ENCODE peak calls at places on chromosomes 3 and 15, in seven cellular contexts. One of them, this sample, is unnamed.

GRCh38 chr3:108312656-108313055 is 16.3 kb downstream of the HHLA2 start:
- DNase-seq in CD4-positive, CD25-positive, alpha-beta regulatory T cell: no peak
- DNase-seq in mesothelial cell of epicardium: no peak
- DNase-seq in LHCN-M2: peak; percentile 34
- DNase-seq in dorsolateral prefrontal cortex: no peak
- DNase-seq in ACHN: no peak
- DNase-seq in CD8-positive, alpha-beta memory T cell: no peak
- DNase-seq in this sample: no peak

GRCh38 chr15:70109982-70110381 is 12.3 kb upstream of the TLE3 start:
- DNase-seq in CD4-positive, CD25-positive, alpha-beta regulatory T cell: no peak
- DNase-seq in mesothelial cell of epicardium: no peak
- DNase-seq in LHCN-M2: no peak
- DNase-seq in dorsolateral prefrontal cortex: no peak
- DNase-seq in ACHN: no peak
- DNase-seq in CD8-positive, alpha-beta memory T cell: no peak
- DNase-seq in this sample: no peak

GRCh38 chr3:177579419-177579818 is 382.1 kb upstream of the TBL1XR1 start:
- DNase-seq in CD4-positive, CD25-positive, alpha-beta regulatory T cell: no peak
- DNase-seq in mesothelial cell of epicardium: no peak
- DNase-seq in LHCN-M2: no peak
- DNase-seq in dorsolateral prefrontal cortex: no peak
- DNase-seq in ACHN: no peak
- DNase-seq in CD8-positive, alpha-beta memory T cell: no peak
- DNase-seq in this sample: no peak

GRCh38 chr3:57331078-57331477 is 38.6 kb upstream of the ASB14 start:
- DNase-seq in CD4-positive, CD25-positive, alpha-beta regulatory T cell: no peak
- DNase-seq in mesothelial cell of epicardium: no peak
- DNase-seq in LHCN-M2: no peak
- DNase-seq in dorsolateral prefrontal cortex: no peak
- DNase-seq in ACHN: no peak
- DNase-seq in CD8-positive, alpha-beta memory T cell: no peak
- DNase-seq in this sample: no peak

GRCh38 chr3:194003128-194004057 is 132.6 kb upstream of the HES1 start:
- DNase-seq in CD4-positive, CD25-positive, alpha-beta regulatory T cell: peak; percentile 35
- DNase-seq in mesothelial cell of epicardium: peak; percentile 81
- DNase-seq in LHCN-M2: peak; percentile 91
- DNase-seq in dorsolateral prefrontal cortex: no peak
- DNase-seq in ACHN: peak; percentile 79
- DNase-seq in CD8-positive, alpha-beta memory T cell: no peak
- DNase-seq in this sample: peak; percentile 80

GRCh38 chr3:30664884-30665283 is 58.5 kb downstream of the TGFBR2 start:
- DNase-seq in CD4-positive, CD25-positive, alpha-beta regulatory T cell: peak; percentile 74
- DNase-seq in mesothelial cell of epicardium: no peak
- DNase-seq in LHCN-M2: no peak
- DNase-seq in dorsolateral prefrontal cortex: no peak
- DNase-seq in ACHN: no peak
- DNase-seq in CD8-positive, alpha-beta memory T cell: peak; percentile 55
- DNase-seq in this sample: no peak

GRCh38 chr15:99981839-99982658 is 248.8 kb upstream of the LYSMD4 start:
- DNase-seq in CD4-positive, CD25-positive, alpha-beta regulatory T cell: no peak
- DNase-seq in mesothelial cell of epicardium: no peak
- DNase-seq in LHCN-M2: no peak
- DNase-seq in dorsolateral prefrontal cortex: no peak
- DNase-seq in ACHN: no peak
- DNase-seq in CD8-positive, alpha-beta memory T cell: no peak
- DNase-seq in this sample: no peak

GRCh38 chr3:130963444-130963843 is 63.2 kb downstream of the ASTE1 start:
- DNase-seq in CD4-positive, CD25-positive, alpha-beta regulatory T cell: no peak
- DNase-seq in mesothelial cell of epicardium: no peak
- DNase-seq in LHCN-M2: peak; percentile 3
- DNase-seq in dorsolateral prefrontal cortex: no peak
- DNase-seq in ACHN: no peak
- DNase-seq in CD8-positive, alpha-beta memory T cell: no peak
- DNase-seq in this sample: no peak

GRCh38 chr15:58065445-58066041 is at the start of gene ALDH1A2:
- DNase-seq in CD4-positive, CD25-positive, alpha-beta regulatory T cell: no peak
- DNase-seq in mesothelial cell of epicardium: peak; percentile 40
- DNase-seq in LHCN-M2: no peak
- DNase-seq in dorsolateral prefrontal cortex: no peak
- DNase-seq in ACHN: no peak
- DNase-seq in CD8-positive, alpha-beta memory T cell: no peak
- DNase-seq in this sample: no peak

GRCh38 chr3:158775801-158776399 is 26.0 kb upstream of the MFSD1 start:
- DNase-seq in CD4-positive, CD25-positive, alpha-beta regulatory T cell: peak; percentile 34
- DNase-seq in mesothelial cell of epicardium: no peak
- DNase-seq in LHCN-M2: no peak
- DNase-seq in dorsolateral prefrontal cortex: no peak
- DNase-seq in ACHN: no peak
- DNase-seq in CD8-positive, alpha-beta memory T cell: no peak
- DNase-seq in this sample: no peak

GRCh38 chr3:132205609-132206008 is 111.6 kb upstream of the ACP3 start:
- DNase-seq in CD4-positive, CD25-positive, alpha-beta regulatory T cell: no peak
- DNase-seq in mesothelial cell of epicardium: no peak
- DNase-seq in LHCN-M2: peak; percentile 23
- DNase-seq in dorsolateral prefrontal cortex: no peak
- DNase-seq in ACHN: no peak
- DNase-seq in CD8-positive, alpha-beta memory T cell: no peak
- DNase-seq in this sample: no peak

GRCh38 chr3:192992346-192992745 is 74.7 kb upstream of the MB21D2 start:
- DNase-seq in CD4-positive, CD25-positive, alpha-beta regulatory T cell: no peak
- DNase-seq in mesothelial cell of epicardium: no peak
- DNase-seq in LHCN-M2: no peak
- DNase-seq in dorsolateral prefrontal cortex: no peak
- DNase-seq in ACHN: no peak
- DNase-seq in CD8-positive, alpha-beta memory T cell: no peak
- DNase-seq in this sample: no peak

GRCh38 chr15:43934480-43934879 is 107.7 kb downstream of the WDR76 start:
- DNase-seq in CD4-positive, CD25-positive, alpha-beta regulatory T cell: no peak
- DNase-seq in mesothelial cell of epicardium: no peak
- DNase-seq in LHCN-M2: no peak
- DNase-seq in dorsolateral prefrontal cortex: no peak
- DNase-seq in ACHN: no peak
- DNase-seq in CD8-positive, alpha-beta memory T cell: no peak
- DNase-seq in this sample: no peak

GRCh38 chr3:58531956-58532355 is 5.0 kb downstream of the ACOX2 start:
- DNase-seq in CD4-positive, CD25-positive, alpha-beta regulatory T cell: peak; percentile 8
- DNase-seq in mesothelial cell of epicardium: no peak
- DNase-seq in LHCN-M2: peak; percentile 51
- DNase-seq in dorsolateral prefrontal cortex: no peak
- DNase-seq in ACHN: peak; percentile 19
- DNase-seq in CD8-positive, alpha-beta memory T cell: no peak
- DNase-seq in this sample: no peak

GRCh38 chr15:62928242-62928995 is 114.1 kb upstream of the TPM1 start:
- DNase-seq in CD4-positive, CD25-positive, alpha-beta regulatory T cell: no peak
- DNase-seq in mesothelial cell of epicardium: no peak
- DNase-seq in LHCN-M2: peak; percentile 80
- DNase-seq in dorsolateral prefrontal cortex: peak; percentile 63
- DNase-seq in ACHN: peak; percentile 33
- DNase-seq in CD8-positive, alpha-beta memory T cell: no peak
- DNase-seq in this sample: peak; percentile 40

GRCh38 chr3:124781706-124782376 is 51.6 kb downstream of the UMPS start:
- DNase-seq in CD4-positive, CD25-positive, alpha-beta regulatory T cell: no peak
- DNase-seq in mesothelial cell of epicardium: no peak
- DNase-seq in LHCN-M2: no peak
- DNase-seq in dorsolateral prefrontal cortex: no peak
- DNase-seq in ACHN: no peak
- DNase-seq in CD8-positive, alpha-beta memory T cell: no peak
- DNase-seq in this sample: no peak

GRCh38 chr15:43383070-43383469 is 12.2 kb downstream of the TUBGCP4 start:
- DNase-seq in CD4-positive, CD25-positive, alpha-beta regulatory T cell: no peak
- DNase-seq in mesothelial cell of epicardium: no peak
- DNase-seq in LHCN-M2: no peak
- DNase-seq in dorsolateral prefrontal cortex: no peak
- DNase-seq in ACHN: no peak
- DNase-seq in CD8-positive, alpha-beta memory T cell: no peak
- DNase-seq in this sample: no peak

GRCh38 chr3:177615015-177615414 is 417.7 kb upstream of the TBL1XR1 start:
- DNase-seq in CD4-positive, CD25-positive, alpha-beta regulatory T cell: no peak
- DNase-seq in mesothelial cell of epicardium: no peak
- DNase-seq in LHCN-M2: peak; percentile 84
- DNase-seq in dorsolateral prefrontal cortex: no peak
- DNase-seq in ACHN: no peak
- DNase-seq in CD8-positive, alpha-beta memory T cell: no peak
- DNase-seq in this sample: no peak

GRCh38 chr3:56819016-56819809 is 17.5 kb upstream of the ARHGEF3 start:
- DNase-seq in CD4-positive, CD25-positive, alpha-beta regulatory T cell: no peak
- DNase-seq in mesothelial cell of epicardium: no peak
- DNase-seq in LHCN-M2: no peak
- DNase-seq in dorsolateral prefrontal cortex: no peak
- DNase-seq in ACHN: no peak
- DNase-seq in CD8-positive, alpha-beta memory T cell: no peak
- DNase-seq in this sample: no peak

GRCh38 chr15:92610101-92610520 is 45.5 kb downstream of the FAM174B start:
- DNase-seq in CD4-positive, CD25-positive, alpha-beta regulatory T cell: no peak
- DNase-seq in mesothelial cell of epicardium: no peak
- DNase-seq in LHCN-M2: no peak
- DNase-seq in dorsolateral prefrontal cortex: no peak
- DNase-seq in ACHN: no peak
- DNase-seq in CD8-positive, alpha-beta memory T cell: no peak
- DNase-seq in this sample: no peak

This sample was measured in thoracic aorta.